ENCODE peak calls at places on chromosomes 4 and X, in eight cellular contexts. One of them, this sample, is unnamed.

GRCh38 chr4:144403903-144404302 is 242.1 kb upstream of the HHIP start:
- DNase-seq in natural killer cell: no peak
- DNase-seq in fibroblast of lung: no peak
- DNase-seq in Caco-2: no peak
- DNase-seq in heart right ventricle: no peak
- DNase-seq in hepatocyte: no peak
- DNase-seq in cardiac muscle cell: no peak
- DNase-seq in tibial artery: no peak
- DNase-seq in this sample: no peak

GRCh38 chrX:150329888-150330287 is 33.2 kb upstream of the MAMLD1 start:
- DNase-seq in fibroblast of lung: no peak
- DNase-seq in tibial artery: no peak
- DNase-seq in Caco-2: no peak
- DNase-seq in natural killer cell: no peak
- DNase-seq in heart right ventricle: no peak
- DNase-seq in cardiac muscle cell: no peak
- DNase-seq in hepatocyte: no peak
- DNase-seq in this sample: no peak

GRCh38 chrX:53294024-53294648 is 12.8 kb upstream of the IQSEC2 start:
- DNase-seq in heart right ventricle: no peak
- DNase-seq in fibroblast of lung: peak
- DNase-seq in natural killer cell: no peak
- DNase-seq in cardiac muscle cell: no peak
- DNase-seq in tibial artery: no peak
- DNase-seq in Caco-2: no peak
- DNase-seq in hepatocyte: no peak
- DNase-seq in this sample: no peak

GRCh38 chr4:158459085-158459820 is 62.4 kb upstream of the RXFP1 start:
- DNase-seq in cardiac muscle cell: no peak
- DNase-seq in fibroblast of lung: no peak
- DNase-seq in heart right ventricle: no peak
- DNase-seq in tibial artery: no peak
- DNase-seq in Caco-2: no peak
- DNase-seq in natural killer cell: no peak
- DNase-seq in hepatocyte: no peak
- DNase-seq in this sample: no peak

GRCh38 chrX:36422368-36422767 is 502.8 kb downstream of the CFAP47 start:
- DNase-seq in heart right ventricle: no peak
- DNase-seq in natural killer cell: no peak
- DNase-seq in cardiac muscle cell: no peak
- DNase-seq in tibial artery: no peak
- DNase-seq in hepatocyte: no peak
- DNase-seq in Caco-2: no peak
- DNase-seq in fibroblast of lung: no peak
- DNase-seq in this sample: no peak

GRCh38 chrX:133403984-133404383 is 11.3 kb downstream of the GPC4 start:
- DNase-seq in natural killer cell: no peak
- DNase-seq in Caco-2: no peak
- DNase-seq in fibroblast of lung: no peak
- DNase-seq in hepatocyte: no peak
- DNase-seq in heart right ventricle: no peak
- DNase-seq in tibial artery: no peak
- DNase-seq in cardiac muscle cell: no peak
- DNase-seq in this sample: no peak

GRCh38 chrX:106897259-106897658 is 5.9 kb downstream of the RIPPLY1 start:
- DNase-seq in natural killer cell: no peak
- DNase-seq in heart right ventricle: no peak
- DNase-seq in hepatocyte: no peak
- DNase-seq in cardiac muscle cell: no peak
- DNase-seq in fibroblast of lung: peak
- DNase-seq in Caco-2: no peak
- DNase-seq in tibial artery: no peak
- DNase-seq in this sample: no peak

GRCh38 chr4:13611283-13611842 is 16.2 kb downstream of the BOD1L1 start:
- DNase-seq in Caco-2: no peak
- DNase-seq in tibial artery: no peak
- DNase-seq in natural killer cell: no peak
- DNase-seq in heart right ventricle: no peak
- DNase-seq in fibroblast of lung: peak
- DNase-seq in hepatocyte: no peak
- DNase-seq in cardiac muscle cell: no peak
- DNase-seq in this sample: no peak

GRCh38 chrX:9644335-9644734 is 121.3 kb downstream of the GPR143 start:
- DNase-seq in heart right ventricle: no peak
- DNase-seq in tibial artery: no peak
- DNase-seq in hepatocyte: no peak
- DNase-seq in Caco-2: no peak
- DNase-seq in fibroblast of lung: no peak
- DNase-seq in cardiac muscle cell: no peak
- DNase-seq in natural killer cell: peak
- DNase-seq in this sample: no peak

DNA sequence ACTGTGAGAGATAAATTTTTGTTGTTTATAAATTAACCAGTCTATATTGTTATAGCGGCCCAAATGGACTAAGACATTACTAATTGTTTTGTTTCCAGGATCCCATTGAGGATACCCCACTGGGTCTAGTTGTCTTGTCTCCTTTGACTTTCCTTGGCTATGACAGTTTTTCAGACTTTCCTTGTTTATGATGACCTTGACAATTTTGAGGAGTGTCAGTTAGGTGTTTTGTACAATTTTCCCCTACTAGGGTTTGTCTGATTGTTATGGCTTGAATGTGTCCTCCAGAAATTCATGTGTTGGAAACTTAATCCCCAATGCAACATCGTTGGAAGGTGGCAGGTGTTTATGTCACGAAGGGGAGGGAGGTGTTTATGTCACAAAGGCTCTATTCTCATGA is 89.6 kb upstream of the PITX2 start:
- DNase-seq in natural killer cell: no peak
- DNase-seq in heart right ventricle: no peak
- DNase-seq in tibial artery: no peak
- DNase-seq in cardiac muscle cell: no peak
- DNase-seq in Caco-2: no peak
- DNase-seq in fibroblast of lung: no peak
- DNase-seq in hepatocyte: no peak
- DNase-seq in this sample: no peak
- TF ChIP-seq CTCF in natural killer cell: no peak
- TF ChIP-seq CTCF in heart right ventricle: no peak
- TF ChIP-seq CTCF in tibial artery: no peak
- TF ChIP-seq CTCF in cardiac muscle cell: no peak
- TF ChIP-seq CTCF in Caco-2: no peak
- TF ChIP-seq CTCF in fibroblast of lung: no peak
- TF ChIP-seq CTCF in hepatocyte: no peak
- TF ChIP-seq CTCF in this sample: no peak

DNA sequence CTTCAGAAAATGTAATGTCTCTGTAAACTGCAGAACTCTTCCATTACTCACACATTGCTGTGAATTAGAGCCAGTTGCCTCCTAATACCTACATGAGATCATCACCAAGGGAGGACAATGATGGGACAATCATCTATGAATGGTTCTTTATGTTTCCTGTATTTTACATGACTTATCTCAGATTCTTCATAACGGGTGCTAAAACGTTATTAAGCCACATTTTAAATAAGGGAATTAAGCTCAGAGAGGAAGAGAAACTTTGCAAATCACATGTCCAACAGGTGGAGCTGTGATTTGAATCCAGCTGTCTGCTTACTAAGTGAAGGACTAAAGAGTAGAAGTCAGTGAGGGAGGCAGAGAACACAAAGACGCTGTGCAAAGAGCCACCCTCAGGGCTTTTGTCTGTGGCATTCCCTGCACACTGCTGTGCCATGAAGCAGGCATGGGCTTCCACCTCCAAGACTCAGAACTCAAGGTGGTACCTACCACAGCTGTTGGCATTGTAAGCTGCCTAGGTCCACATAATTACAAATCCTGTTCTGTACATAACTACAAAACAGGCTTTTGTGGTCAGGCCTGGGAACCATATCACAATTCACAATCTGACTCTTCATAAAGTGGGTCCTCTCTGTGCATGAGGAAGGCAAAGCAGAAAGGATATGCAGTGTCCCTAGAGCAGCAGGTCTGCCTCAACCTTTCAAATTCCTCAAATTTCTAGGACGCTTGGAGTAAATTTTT is 12.8 kb downstream of the TBC1D9 start:
- DNase-seq in hepatocyte: peak
- DNase-seq in fibroblast of lung: no peak
- DNase-seq in heart right ventricle: no peak
- DNase-seq in tibial artery: no peak
- DNase-seq in Caco-2: peak
- DNase-seq in natural killer cell: no peak
- DNase-seq in cardiac muscle cell: peak
- DNase-seq in this sample: peak
- TF ChIP-seq CTCF in hepatocyte: peak
- TF ChIP-seq CTCF in fibroblast of lung: no peak
- TF ChIP-seq CTCF in heart right ventricle: peak
- TF ChIP-seq CTCF in tibial artery: no peak
- TF ChIP-seq CTCF in Caco-2: no peak
- TF ChIP-seq CTCF in natural killer cell: no peak
- TF ChIP-seq CTCF in cardiac muscle cell: no peak
- TF ChIP-seq CTCF in this sample: peak

DNA sequence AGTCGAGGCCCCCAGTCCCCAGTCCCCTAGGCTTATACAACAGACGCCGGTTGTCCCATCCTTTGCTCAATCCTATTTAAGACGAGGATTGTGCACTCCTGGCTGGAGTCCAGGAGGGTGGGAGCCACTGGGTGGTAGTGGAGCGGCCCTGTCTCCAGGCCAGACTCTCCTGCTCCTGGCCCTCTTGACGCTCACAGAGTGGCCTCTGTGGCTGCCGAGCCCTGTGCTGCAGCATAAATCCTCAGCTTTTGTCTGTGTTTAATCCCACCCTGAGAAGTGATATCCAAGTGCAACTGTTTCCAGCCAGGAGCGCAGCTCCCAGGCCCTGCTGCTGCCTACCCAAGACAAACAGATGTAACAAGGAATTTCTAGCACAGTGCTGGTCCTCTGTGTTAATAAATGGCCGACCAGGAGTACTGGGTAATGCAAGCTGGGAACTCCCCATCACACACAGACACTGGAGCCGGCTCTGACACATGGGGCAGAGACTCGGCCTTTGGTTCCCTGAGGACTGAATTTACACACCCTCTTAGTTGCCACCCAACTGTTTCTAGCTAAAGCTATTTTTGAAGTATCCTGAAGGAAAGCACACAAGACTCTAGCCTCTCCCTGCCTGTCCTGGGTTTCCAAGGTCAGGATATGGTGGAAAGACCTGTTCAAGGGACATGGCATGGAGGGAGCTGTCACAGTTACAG is 85.3 kb downstream of the GATB start:
- DNase-seq in fibroblast of lung: no peak
- DNase-seq in natural killer cell: no peak
- DNase-seq in heart right ventricle: no peak
- DNase-seq in Caco-2: no peak
- DNase-seq in tibial artery: no peak
- DNase-seq in cardiac muscle cell: peak
- DNase-seq in hepatocyte: no peak
- DNase-seq in this sample: peak
- TF ChIP-seq CTCF in fibroblast of lung: no peak
- TF ChIP-seq CTCF in natural killer cell: no peak
- TF ChIP-seq CTCF in heart right ventricle: no peak
- TF ChIP-seq CTCF in Caco-2: no peak
- TF ChIP-seq CTCF in tibial artery: no peak
- TF ChIP-seq CTCF in cardiac muscle cell: no peak
- TF ChIP-seq CTCF in hepatocyte: no peak
- TF ChIP-seq CTCF in this sample: no peak

DNA sequence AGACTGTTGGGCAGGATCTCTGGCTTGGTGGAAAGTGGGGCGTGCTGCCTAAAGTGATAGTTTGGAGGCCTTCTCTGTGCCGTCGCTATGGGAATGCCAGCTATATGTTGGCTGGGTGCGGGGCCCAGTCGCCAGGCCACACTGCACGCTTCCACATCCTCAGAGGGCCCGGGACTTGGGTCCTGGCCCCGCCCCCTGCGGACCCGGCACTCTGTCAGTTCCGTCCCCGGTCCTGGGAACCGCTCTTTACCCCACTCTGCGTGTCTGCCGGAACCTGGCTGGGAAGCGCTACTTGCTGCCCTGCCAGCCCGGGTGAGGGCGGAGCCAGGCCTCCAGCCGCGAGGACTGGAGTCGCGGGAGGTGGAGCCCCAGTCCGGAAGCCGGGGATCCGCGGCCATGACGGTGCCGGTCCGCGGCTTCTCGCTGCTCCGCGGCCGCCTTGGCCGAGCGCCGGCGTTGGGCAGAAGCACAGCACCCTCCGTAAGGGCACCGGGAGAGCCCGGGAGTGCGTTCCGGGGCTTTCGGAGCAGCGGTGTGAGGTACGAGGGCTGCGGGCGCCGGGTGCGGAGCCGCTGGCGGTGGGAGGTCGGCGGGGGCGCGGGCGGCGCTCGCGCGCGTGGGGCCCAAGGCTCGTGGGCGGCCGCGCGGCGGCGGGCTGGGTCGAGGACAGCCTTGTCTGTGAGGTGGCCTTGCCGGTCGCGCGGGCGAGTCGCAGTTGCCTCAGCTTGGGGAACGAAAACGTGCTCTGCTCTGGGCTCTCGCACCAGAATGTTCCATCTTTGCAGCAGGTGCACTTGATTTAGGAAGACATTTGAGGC is at the start of gene MTHFD2L:
- DNase-seq in natural killer cell: peak
- DNase-seq in hepatocyte: peak
- DNase-seq in heart right ventricle: peak
- DNase-seq in tibial artery: peak
- DNase-seq in Caco-2: peak
- DNase-seq in fibroblast of lung: peak
- DNase-seq in cardiac muscle cell: peak
- DNase-seq in this sample: peak
- TF ChIP-seq CTCF in natural killer cell: no peak
- TF ChIP-seq CTCF in hepatocyte: no peak
- TF ChIP-seq CTCF in heart right ventricle: no peak
- TF ChIP-seq CTCF in tibial artery: no peak
- TF ChIP-seq CTCF in Caco-2: no peak
- TF ChIP-seq CTCF in fibroblast of lung: no peak
- TF ChIP-seq CTCF in cardiac muscle cell: no peak
- TF ChIP-seq CTCF in this sample: no peak

GRCh38 chrX:118760025-118760424 is 32.6 kb downstream of the IL13RA1 start:
- DNase-seq in natural killer cell: no peak
- DNase-seq in heart right ventricle: no peak
- DNase-seq in cardiac muscle cell: no peak
- DNase-seq in hepatocyte: no peak
- DNase-seq in fibroblast of lung: no peak
- DNase-seq in Caco-2: no peak
- DNase-seq in tibial artery: no peak
- DNase-seq in this sample: no peak

GRCh38 chrX:118763489-118763888 is 36.1 kb downstream of the IL13RA1 start:
- DNase-seq in cardiac muscle cell: no peak
- DNase-seq in heart right ventricle: no peak
- DNase-seq in hepatocyte: no peak
- DNase-seq in tibial artery: no peak
- DNase-seq in natural killer cell: no peak
- DNase-seq in Caco-2: no peak
- DNase-seq in fibroblast of lung: no peak
- DNase-seq in this sample: no peak

GRCh38 chrX:118764122-118764521 is 36.7 kb downstream of the IL13RA1 start:
- DNase-seq in natural killer cell: no peak
- DNase-seq in Caco-2: no peak
- DNase-seq in tibial artery: no peak
- DNase-seq in fibroblast of lung: no peak
- DNase-seq in cardiac muscle cell: no peak
- DNase-seq in hepatocyte: no peak
- DNase-seq in heart right ventricle: no peak
- DNase-seq in this sample: no peak

GRCh38 chrX:118758511-118758910 is 31.1 kb downstream of the IL13RA1 start:
- DNase-seq in fibroblast of lung: no peak
- DNase-seq in Caco-2: no peak
- DNase-seq in tibial artery: no peak
- DNase-seq in cardiac muscle cell: no peak
- DNase-seq in hepatocyte: no peak
- DNase-seq in natural killer cell: no peak
- DNase-seq in heart right ventricle: no peak
- DNase-seq in this sample: no peak

GRCh38 chrX:118761950-118762725 is 34.7 kb downstream of the IL13RA1 start:
- DNase-seq in hepatocyte: no peak
- DNase-seq in tibial artery: no peak
- DNase-seq in natural killer cell: no peak
- DNase-seq in heart right ventricle: no peak
- DNase-seq in cardiac muscle cell: no peak
- DNase-seq in Caco-2: no peak
- DNase-seq in fibroblast of lung: no peak
- DNase-seq in this sample: no peak
- TF ChIP-seq CTCF in hepatocyte: peak
- TF ChIP-seq CTCF in tibial artery: no peak
- TF ChIP-seq CTCF in natural killer cell: no peak
- TF ChIP-seq CTCF in heart right ventricle: no peak
- TF ChIP-seq CTCF in cardiac muscle cell: no peak
- TF ChIP-seq CTCF in Caco-2: no peak
- TF ChIP-seq CTCF in fibroblast of lung: no peak
- TF ChIP-seq CTCF in this sample: peak